ENCODE peak calls at places on chromosomes 2 and 18, in nine cellular contexts. L is PC-3, M is RWPE1, A is spleen, N is upper lobe of right lung, P is A549, V is HCT116, D is uterus, Z is H9. W is an unnamed sample.

GRCh38 chr2:106147159-106147558 is 46.9 kb downstream of the UXS1 start:
- DNase-seq in V (no peak), M (no peak), D (no peak), A (no peak), P (peak), N (no peak), Z (no peak), L (peak), W (no peak)

GRCh38 chr2:147538848-147539247 is 306.0 kb upstream of the ACVR2A start:
- DNase-seq in A (no peak), N (no peak), L (no peak), P (no peak), M (no peak), D (no peak), V (no peak), Z (no peak), W (no peak)

GRCh38 chr18:48922801-48923730 is 27.7 kb downstream of the SMAD7 start:
- DNase-seq in P (no peak), D (peak), M (peak), V (no peak), Z (peak), N (peak), L (peak), A (peak), W (peak)

GRCh38 chr2:8575011-8575750 is 106.7 kb upstream of the ID2 start:
- DNase-seq in Z (peak), A (peak), D (peak), N (no peak), V (no peak), M (no peak), P (no peak), L (no peak), W (no peak)

GRCh38 chr18:55334875-55335274 is 253.1 kb downstream of the TCF4 start:
- DNase-seq in Z (no peak), A (no peak), P (no peak), D (no peak), V (no peak), M (no peak), L (no peak), N (no peak), W (no peak)

GRCh38 chr2:2484301-2484700 is 153.2 kb upstream of the MYT1L start:
- DNase-seq in A (no peak), L (no peak), V (no peak), P (no peak), N (no peak), D (no peak), Z (no peak), M (no peak), W (no peak)

GRCh38 chr2:18479901-18480369 is 80.5 kb downstream of the RDH14 start:
- DNase-seq in A (no peak), V (no peak), L (no peak), P (no peak), M (no peak), N (no peak), Z (no peak), D (no peak), W (no peak)

GRCh38 chr2:230472619-230473018 is 56.6 kb downstream of the SP100 start:
- DNase-seq in A (no peak), V (peak), Z (no peak), L (peak), D (no peak), M (peak), P (peak), N (no peak), W (peak)

GRCh38 chr2:47488870-47489584 is 86.1 kb downstream of the MSH2 start:
- DNase-seq in V (peak), A (no peak), N (no peak), Z (no peak), M (peak), D (no peak), L (peak), P (peak), W (peak)

GRCh38 chr2:54981409-54981808 is 68.8 kb downstream of the RTN4 start:
- DNase-seq in M (no peak), D (no peak), A (no peak), Z (no peak), V (no peak), L (no peak), P (no peak), N (no peak), W (no peak)

GRCh38 chr2:219178377-219179175 is 501 bp downstream of the RETREG2 start:
- DNase-seq in N (no peak), Z (no peak), P (peak), D (peak), L (peak), M (peak), V (no peak), A (peak), W (peak)

GRCh38 chr18:11932393-11932792 is 24.3 kb upstream of the MPPE1 start:
- DNase-seq in V (no peak), L (no peak), A (no peak), P (no peak), M (no peak), D (no peak), Z (no peak), N (no peak), W (no peak)

GRCh38 chr2:172888704-172889103 is 153.1 kb downstream of the RAPGEF4 start:
- DNase-seq in L (no peak), D (no peak), M (no peak), N (no peak), A (no peak), P (no peak), Z (no peak), V (no peak), W (no peak)

GRCh38 chr2:72126186-72127100 is 21.2 kb downstream of the CYP26B1 start:
- DNase-seq in D (no peak), L (no peak), V (no peak), P (no peak), N (no peak), A (no peak), Z (peak), M (no peak), W (no peak)

GRCh38 chr2:168910330-168910729 is 9.2 kb downstream of the G6PC2 start:
- DNase-seq in V (no peak), N (no peak), Z (no peak), P (no peak), A (no peak), M (no peak), D (no peak), L (no peak), W (no peak)

GRCh38 chr2:235027558-235028214 is 75.9 kb downstream of the SH3BP4 start:
- DNase-seq in L (peak), M (peak), D (no peak), Z (no peak), V (no peak), P (peak), N (peak), A (no peak), W (peak)

GRCh38 chr2:204638795-204639194 is 93.5 kb downstream of the PARD3B start:
- DNase-seq in Z (no peak), L (no peak), V (no peak), A (no peak), M (no peak), N (no peak), D (no peak), P (no peak), W (no peak)

GRCh38 chr2:10520154-10520553 is 72.0 kb upstream of the ODC1 start:
- DNase-seq in P (no peak), M (no peak), V (no peak), Z (peak), N (peak), L (peak), A (no peak), D (peak), W (no peak)

GRCh38 chr2:128405467-128405900 is 86.8 kb upstream of the HS6ST1 start:
- DNase-seq in P (no peak), M (no peak), Z (no peak), A (peak), N (peak), D (peak), V (no peak), L (no peak), W (no peak)

GRCh38 chr2:60780741-60781140 is 24.7 kb downstream of the PAPOLG start:
- DNase-seq in L (no peak), D (no peak), N (no peak), M (no peak), A (no peak), P (no peak), V (no peak), Z (no peak), W (no peak)

GRCh38 chr2:233846387-233847247 is 7.7 kb downstream of the HJURP start:
- DNase-seq in P (no peak), M (no peak), D (no peak), A (no peak), L (no peak), Z (no peak), V (no peak), N (peak), W (no peak)

GRCh38 chr2:236286866-236287545 is 22.8 kb upstream of the ASB18 start:
- DNase-seq in V (no peak), M (peak), L (peak), A (no peak), Z (no peak), D (no peak), N (no peak), P (peak), W (peak)

GRCh38 chr2:234873103-234873827 is 78.6 kb upstream of the SH3BP4 start:
- DNase-seq in Z (no peak), M (no peak), V (no peak), L (no peak), D (no peak), A (no peak), N (no peak), P (no peak), W (peak)

GRCh38 chr2:26669099-26669498 is 23.4 kb upstream of the KCNK3 start:
- DNase-seq in Z (no peak), D (no peak), V (no peak), N (peak), L (peak), P (no peak), A (no peak), M (no peak), W (no peak)

GRCh38 chr2:137946227-137946626 is 18.0 kb upstream of the HNMT start:
- DNase-seq in Z (no peak), D (no peak), V (no peak), L (no peak), M (no peak), P (no peak), N (no peak), A (no peak), W (no peak)

GRCh38 chr2:109448946-109449788 is 164.6 kb downstream of the SEPTIN10 start:
- DNase-seq in A (peak), Z (no peak), L (peak), V (peak), M (no peak), D (no peak), N (peak), P (peak), W (no peak)

GRCh38 chr18:62442391-62442790 is 80.4 kb upstream of the ZCCHC2 start:
- DNase-seq in P (no peak), M (no peak), A (no peak), L (no peak), V (no peak), D (no peak), Z (no peak), N (no peak), W (no peak)

GRCh38 chr18:7750095-7750663 is 183.1 kb downstream of the PTPRM start:
- DNase-seq in P (no peak), N (no peak), Z (no peak), L (no peak), A (no peak), D (no peak), V (no peak), M (no peak), W (no peak)

GRCh38 chr2:216833076-216833475 is 26.8 kb downstream of the TNP1 start:
- DNase-seq in L (no peak), Z (no peak), M (no peak), N (no peak), D (peak), P (no peak), V (no peak), A (no peak), W (no peak)

GRCh38 chr2:167192833-167193232 is 304.6 kb downstream of the XIRP2 start:
- DNase-seq in V (no peak), L (peak), N (no peak), P (no peak), M (no peak), A (no peak), Z (no peak), D (no peak), W (no peak)

GRCh38 chr18:26406854-26407517 is 141.4 kb downstream of the KCTD1 start:
- DNase-seq in P (no peak), Z (no peak), D (no peak), N (no peak), L (no peak), M (no peak), V (no peak), A (no peak), W (no peak)

GRCh38 chr2:12884713-12885282 is 168.1 kb downstream of the TRIB2 start:
- DNase-seq in A (no peak), N (no peak), V (peak), M (peak), L (peak), Z (no peak), P (peak), D (peak), W (peak)

GRCh38 chr2:179981085-179981484 is 26.0 kb downstream of the CWC22 start:
- DNase-seq in L (peak), A (no peak), M (no peak), D (no peak), Z (no peak), V (no peak), P (no peak), N (no peak), W (peak)

DNA sequence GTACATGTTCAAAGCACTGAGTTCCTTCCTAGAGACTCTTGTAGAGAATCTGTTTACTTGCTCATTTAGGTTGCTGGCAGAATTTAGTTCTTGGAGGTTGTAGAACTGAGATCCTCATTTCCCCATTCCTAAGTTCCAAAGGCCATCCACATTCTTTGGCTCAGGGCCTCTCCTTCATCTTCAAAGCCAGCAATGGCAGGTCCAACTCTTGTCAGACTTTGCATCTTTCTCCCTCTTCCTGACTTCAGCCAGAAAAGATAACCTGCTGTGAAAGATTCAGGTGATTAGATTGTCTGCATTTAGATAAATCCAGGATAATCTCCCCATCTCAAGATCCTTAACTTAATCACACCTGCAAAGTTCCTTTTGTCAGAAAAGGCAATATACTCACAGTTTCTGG is 51.1 kb downstream of the SOCS6 start:
- DNase-seq in V (no peak), Z (no peak), P (no peak), D (no peak), M (no peak), N (no peak), A (no peak), L (no peak), W (no peak)
- H3K27ac ChIP-seq in V (peak), Z (no peak), P (peak), D (no peak), M (no peak), N (no peak), A (no peak), L (no peak), W (no peak)

DNA sequence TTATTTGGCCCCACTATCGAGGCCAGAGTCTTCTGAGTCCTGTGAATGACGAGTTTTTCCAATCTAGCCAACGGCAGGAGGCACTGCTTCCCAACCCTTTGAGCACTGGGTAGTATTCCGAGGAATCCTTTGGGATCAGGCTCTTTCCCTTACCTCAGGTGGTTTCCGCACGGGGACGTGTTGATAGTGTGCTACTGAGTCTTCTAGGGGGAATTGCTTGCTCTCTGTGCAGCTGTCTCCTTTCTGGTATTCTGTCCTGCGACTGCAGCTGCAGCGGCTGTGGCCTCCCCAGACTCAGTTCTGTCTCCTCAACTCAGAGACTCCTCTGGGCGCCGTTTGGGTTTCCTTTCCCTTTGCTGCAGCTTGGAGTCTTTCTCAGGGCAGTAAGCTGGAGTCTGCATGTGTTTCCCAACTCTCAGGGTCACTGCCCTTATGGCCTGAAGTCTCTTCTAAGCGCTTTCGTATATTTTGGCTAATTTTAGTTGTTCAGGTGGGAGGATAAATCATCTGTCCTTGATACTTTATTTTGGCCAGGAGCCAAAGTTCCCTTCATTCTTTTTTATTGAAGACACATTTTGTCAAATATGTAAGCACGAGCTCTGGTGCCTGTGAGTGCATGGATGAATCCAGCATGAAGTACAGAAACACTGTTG is 118.4 kb downstream of the MAP4K4 start:
- DNase-seq in V (no peak), A (no peak), P (no peak), D (peak), M (no peak), L (no peak), N (no peak), Z (no peak), W (no peak)
- TF ChIP-seq CTCF in V (no peak), A (no peak), P (no peak), D (no peak), M (no peak), L (no peak), N (no peak), Z (no peak), W (peak)

GRCh38 chr2:207142461-207142860 is 23.3 kb downstream of the KLF7 start:
- DNase-seq in P (peak), Z (no peak), D (no peak), L (no peak), V (no peak), M (no peak), N (no peak), A (no peak), W (no peak)

GRCh38 chr2:207141381-207141780 is 24.4 kb downstream of the KLF7 start:
- DNase-seq in P (no peak), L (no peak), V (no peak), N (no peak), A (no peak), D (no peak), M (no peak), Z (no peak), W (no peak)

GRCh38 chr2:207143474-207144190 is 22.1 kb downstream of the KLF7 start:
- DNase-seq in Z (peak), D (peak), P (no peak), M (no peak), L (no peak), A (peak), V (no peak), N (peak), W (no peak)

GRCh38 chr2:207144191-207144795 is 21.5 kb downstream of the KLF7 start:
- DNase-seq in A (no peak), P (no peak), V (no peak), M (no peak), N (no peak), Z (no peak), D (no peak), L (no peak), W (no peak)

GRCh38 chr2:207143131-207143473 is 22.6 kb downstream of the KLF7 start:
- DNase-seq in A (no peak), V (no peak), M (no peak), Z (no peak), P (no peak), D (no peak), N (no peak), L (no peak), W (no peak)
- H3K27ac ChIP-seq in A (peak), V (no peak), M (no peak), Z (no peak), P (peak), D (peak), N (peak), L (no peak), W (peak)

DNA sequence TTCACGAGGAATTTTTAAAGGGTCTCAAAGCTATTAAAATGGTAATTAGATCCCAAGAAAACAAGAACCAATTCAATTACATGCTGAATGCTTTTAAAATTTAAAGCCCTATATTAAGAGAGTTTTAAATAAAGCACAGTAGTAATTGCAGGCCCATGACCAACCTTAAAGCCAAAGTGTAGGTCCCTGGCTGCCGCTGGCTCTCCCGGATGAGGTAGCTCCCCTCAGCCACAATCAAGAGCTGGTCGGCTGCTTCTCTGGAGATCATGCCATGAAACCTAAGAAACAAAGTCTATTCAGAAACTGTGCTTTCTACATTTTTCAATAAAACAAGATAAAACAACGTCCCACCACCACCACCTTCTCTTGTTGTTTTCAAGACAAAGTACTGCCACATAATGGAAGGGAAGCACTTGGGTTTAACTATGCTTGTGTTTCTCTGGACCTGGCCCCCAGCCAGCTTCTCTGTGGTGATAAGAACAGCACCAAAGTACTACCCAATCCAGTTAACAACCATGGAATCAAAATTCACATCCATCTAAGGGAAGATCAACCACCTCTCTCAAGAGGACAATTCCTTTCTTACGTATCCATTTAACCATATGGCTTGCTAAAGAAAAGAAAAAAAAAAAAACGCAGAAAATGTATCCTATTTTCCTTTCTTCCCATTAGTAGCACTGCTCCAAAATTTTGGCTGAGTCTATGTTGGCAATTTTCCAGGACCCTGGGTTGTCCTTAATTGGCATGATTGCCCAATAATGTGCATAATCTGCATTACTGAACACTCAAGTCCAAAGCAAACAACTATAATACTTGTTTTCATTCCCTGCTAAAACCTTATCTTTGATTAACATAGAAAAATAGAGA is 90.1 kb downstream of the CHN1 start:
- DNase-seq in N (no peak), D (no peak), V (no peak), P (no peak), A (no peak), L (no peak), Z (no peak), M (no peak), W (no peak)
- TF ChIP-seq CTCF in N (no peak), D (no peak), V (no peak), P (no peak), A (no peak), L (no peak), Z (no peak), M (no peak), W (no peak)

DNA sequence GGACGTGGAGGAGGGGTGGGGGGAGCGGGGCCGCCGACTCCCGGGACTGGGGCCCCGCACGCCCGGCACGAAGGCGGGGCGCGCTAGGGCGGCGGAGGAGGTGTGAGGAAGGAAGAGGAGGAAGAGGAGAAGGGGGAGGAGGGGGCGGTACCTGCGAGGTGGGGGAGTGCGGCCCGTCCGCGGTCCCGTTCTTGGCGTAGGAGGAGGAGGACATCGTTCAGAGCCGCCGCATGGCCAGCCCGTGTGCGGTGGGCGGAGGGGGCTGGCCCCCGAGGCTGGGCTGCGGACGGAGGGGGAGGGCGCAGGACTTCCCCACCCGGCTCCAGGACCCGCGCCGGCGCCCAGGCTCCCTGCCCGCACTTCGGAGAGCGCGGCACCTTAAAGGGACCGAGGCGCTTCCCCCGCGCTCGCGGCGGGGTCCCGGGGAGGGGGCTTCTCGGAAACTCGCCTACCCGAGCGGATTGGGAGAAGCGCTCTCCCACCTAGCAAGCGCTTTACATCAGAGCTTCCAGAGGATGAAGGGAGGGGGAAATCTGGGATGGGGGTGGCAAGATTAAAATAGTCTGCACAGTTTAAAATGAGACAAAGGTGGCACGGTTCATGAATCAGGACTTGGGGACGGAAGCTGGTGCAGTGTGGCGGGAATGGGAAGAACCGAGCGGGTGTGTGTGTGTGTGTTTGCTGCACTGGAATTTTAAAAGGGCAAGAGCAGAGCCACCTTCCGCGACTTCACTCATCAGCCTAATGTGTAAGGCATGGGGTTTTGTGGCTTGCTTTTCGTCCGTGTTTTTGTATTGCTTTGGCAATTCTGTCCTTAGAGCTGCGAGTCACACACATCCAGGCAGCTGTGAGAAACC is at the start of gene CACNB4:
- DNase-seq in D (no peak), Z (peak), P (peak), V (no peak), M (no peak), L (no peak), A (peak), N (peak), W (peak)
- H3K27ac ChIP-seq in D (peak), Z (no peak), P (peak), V (peak), M (peak), L (no peak), A (peak), N (peak), W (no peak)